ENCODE peak calls at places on chromosome 19, in nine cellular contexts. B, O, N, X, S, K, H, R and A are unnamed samples.

GRCh38 chr19:19423322-19423721 is 17.8 kb downstream of the GATAD2A start:
- DNase-seq in B (no peak), O (no peak), N (no peak), X (no peak), S (no peak), K (no peak), H (no peak), R (no peak), A (no peak)

GRCh38 chr19:48752511-48753365 is at the start of gene FUT1:
- DNase-seq in B (no peak), O (peak), N (peak), X (peak), S (no peak), K (peak), H (peak), R (peak), A (peak)

GRCh38 chr19:19550972-19551861 is 13.2 kb downstream of the CILP2 start:
- DNase-seq in B (no peak), O (no peak), N (no peak), X (no peak), S (no peak), K (no peak), H (peak), R (no peak), A (no peak)

GRCh38 chr19:48741222-48741999 is 1.0 kb upstream of the RASIP1 start:
- DNase-seq in B (no peak), O (no peak), N (peak), X (no peak), S (no peak), K (no peak), H (peak), R (peak), A (peak)

GRCh38 chr19:49120868-49121267 is 1.5 kb downstream of the PPFIA3 start:
- DNase-seq in B (no peak), O (no peak), N (no peak), X (no peak), S (no peak), K (no peak), H (peak), R (no peak), A (no peak)

GRCh38 chr19:57280913-57281425 is 684 bp downstream of the ZNF460 start:
- DNase-seq in B (no peak), O (peak), N (peak), X (peak), S (no peak), K (peak), H (no peak), R (peak), A (peak)

GRCh38 chr19:45901912-45902650 is at the start of gene MYPOP:
- DNase-seq in B (no peak), O (peak), N (no peak), X (no peak), S (no peak), K (no peak), H (peak), R (peak), A (peak)

GRCh38 chr19:6801397-6802086 is 29.0 kb downstream of the VAV1 start:
- DNase-seq in B (peak), O (no peak), N (peak), X (no peak), S (no peak), K (peak), H (peak), R (peak), A (peak)

GRCh38 chr19:4704317-4704673 is 19.3 kb downstream of the DPP9 start:
- DNase-seq in B (no peak), O (no peak), N (no peak), X (no peak), S (no peak), K (no peak), H (no peak), R (no peak), A (no peak)

GRCh38 chr19:33405491-33406461 is 32.3 kb downstream of the CEBPG start:
- DNase-seq in B (peak), O (no peak), N (no peak), X (no peak), S (no peak), K (no peak), H (peak), R (no peak), A (no peak)

GRCh38 chr19:33302974-33303790 is 848 bp upstream of the CEBPA start:
- DNase-seq in B (no peak), O (peak), N (no peak), X (peak), S (no peak), K (peak), H (peak), R (peak), A (peak)

GRCh38 chr19:32318884-32319520 is 26.4 kb upstream of the ZNF507 start:
- DNase-seq in B (peak), O (no peak), N (no peak), X (no peak), S (no peak), K (no peak), H (peak), R (peak), A (peak)

GRCh38 chr19:3760871-3761361 is 576 bp downstream of the APBA3 start:
- DNase-seq in B (no peak), O (no peak), N (peak), X (no peak), S (no peak), K (no peak), H (peak), R (no peak), A (peak)

GRCh38 chr19:46471116-46471733 is at the start of gene PNMA8A:
- DNase-seq in B (peak), O (peak), N (no peak), X (no peak), S (no peak), K (no peak), H (peak), R (peak), A (peak)

GRCh38 chr19:2611483-2612464 is 90.7 kb downstream of the GNG7 start:
- DNase-seq in B (no peak), O (no peak), N (no peak), X (no peak), S (no peak), K (no peak), H (no peak), R (no peak), A (no peak)

GRCh38 chr19:8552810-8553209 is 24.4 kb downstream of the MYO1F start:
- DNase-seq in B (no peak), O (no peak), N (peak), X (peak), S (no peak), K (no peak), H (peak), R (no peak), A (peak)

GRCh38 chr19:31448221-31448657 is 99.0 kb upstream of the TSHZ3 start:
- DNase-seq in B (no peak), O (peak), N (no peak), X (peak), S (peak), K (no peak), H (no peak), R (peak), A (no peak)

GRCh38 chr19:18167975-18168645 is 5.5 kb upstream of the IFI30 start:
- DNase-seq in B (peak), O (no peak), N (peak), X (no peak), S (no peak), K (peak), H (peak), R (peak), A (peak)

GRCh38 chr19:2900296-2901252 is at the start of gene ZNF57:
- DNase-seq in B (peak), O (peak), N (peak), X (peak), S (peak), K (peak), H (peak), R (peak), A (peak)

GRCh38 chr19:52188822-52189744 is 769 bp upstream of the PPP2R1A start:
- DNase-seq in B (no peak), O (no peak), N (no peak), X (no peak), S (no peak), K (no peak), H (no peak), R (peak), A (no peak)

GRCh38 chr19:10074153-10074552 is 12.0 kb upstream of the SHFL start:
- DNase-seq in B (no peak), O (no peak), N (peak), X (peak), S (no peak), K (no peak), H (peak), R (no peak), A (peak)

GRCh38 chr19:47097396-47098217 is 16.0 kb downstream of the ZC3H4 start:
- DNase-seq in B (peak), O (no peak), N (no peak), X (peak), S (no peak), K (no peak), H (no peak), R (peak), A (no peak)

GRCh38 chr19:55638864-55639359 is 1.9 kb upstream of the ZNF580 start:
- DNase-seq in B (no peak), O (no peak), N (peak), X (no peak), S (no peak), K (peak), H (peak), R (peak), A (peak)

GRCh38 chr19:13526552-13526951 is 20.3 kb upstream of the CACNA1A start:
- DNase-seq in B (no peak), O (no peak), N (peak), X (peak), S (no peak), K (no peak), H (peak), R (no peak), A (peak)

GRCh38 chr19:47848871-47849473 is 10.1 kb upstream of the TPRX2 start:
- DNase-seq in B (no peak), O (no peak), N (peak), X (no peak), S (no peak), K (no peak), H (peak), R (peak), A (peak)

GRCh38 chr19:54149021-54149812 is 10.3 kb downstream of the LENG1 start:
- DNase-seq in B (no peak), O (no peak), N (no peak), X (no peak), S (no peak), K (no peak), H (peak), R (no peak), A (no peak)

GRCh38 chr19:2469102-2469914 is 6.6 kb upstream of the GADD45B start:
- DNase-seq in B (no peak), O (no peak), N (peak), X (peak), S (no peak), K (no peak), H (peak), R (no peak), A (peak)